ENCODE peak calls at places on chromosome 12, in seven cellular contexts. E is IMR-90, R is prostate gland, I is brain microvascular endothelial cell, V is AG10803, Z is neuronal stem cell, O is breast epithelium. Y is an unnamed sample.

GRCh38 chr12:23493690-23494101 is 455.8 kb downstream of the SOX5 start:
- DNase-seq in O (no peak), E (no peak), I (no peak), Z (no peak), R (no peak), V (no peak), Y (no peak)

GRCh38 chr12:113980537-113981337 is 14.6 kb upstream of the RBM19 start:
- DNase-seq in O (no peak), Z (peak), R (peak), I (peak), V (peak), E (peak), Y (peak)

GRCh38 chr12:78403681-78404080 is 460.9 kb upstream of the SYT1 start:
- DNase-seq in I (peak), R (no peak), Z (no peak), V (peak), E (peak), O (no peak), Y (peak)

GRCh38 chr12:109822951-109823411 is 10.2 kb downstream of the TRPV4 start:
- DNase-seq in E (no peak), Z (no peak), I (no peak), O (peak), V (no peak), R (peak), Y (no peak)

GRCh38 chr12:96070670-96071279 is 35.4 kb upstream of the LTA4H start:
- DNase-seq in Z (no peak), E (no peak), I (no peak), O (no peak), R (no peak), V (peak), Y (no peak)

GRCh38 chr12:38543151-38543550 is 226.6 kb downstream of the ALG10B start:
- DNase-seq in Z (no peak), O (no peak), I (no peak), V (no peak), R (no peak), E (no peak), Y (no peak)

GRCh38 chr12:15256760-15257159 is 35.5 kb upstream of the RERG start:
- DNase-seq in O (no peak), I (no peak), R (no peak), Z (no peak), E (peak), V (peak), Y (peak)

GRCh38 chr12:108854055-108854452 is 3.3 kb downstream of the SSH1 start:
- DNase-seq in V (peak), R (no peak), O (no peak), E (peak), Z (no peak), I (peak), Y (peak)

GRCh38 chr12:805022-805632 is 52.7 kb downstream of the WNK1 start:
- DNase-seq in I (no peak), Z (no peak), E (no peak), O (no peak), V (no peak), R (no peak), Y (no peak)

GRCh38 chr12:42216737-42217136 is 21.3 kb downstream of the YAF2 start:
- DNase-seq in O (no peak), V (no peak), E (no peak), Z (no peak), I (no peak), R (no peak), Y (no peak)

GRCh38 chr12:6347367-6348338 is 5.8 kb upstream of the TNFRSF1A start:
- DNase-seq in R (no peak), E (peak), I (no peak), Z (no peak), V (peak), O (no peak), Y (peak)

GRCh38 chr12:129084875-129085826 is 231.9 kb downstream of the GLT1D1 start:
- DNase-seq in Z (no peak), V (no peak), R (no peak), I (no peak), E (no peak), O (no peak), Y (no peak)

GRCh38 chr12:57838594-57839302 is 7.8 kb downstream of the CTDSP2 start:
- DNase-seq in Z (no peak), E (peak), R (no peak), O (no peak), V (no peak), I (no peak), Y (no peak)

GRCh38 chr12:117441751-117442150 is 80.3 kb upstream of the NOS1 start:
- DNase-seq in R (peak), V (peak), I (peak), E (no peak), O (no peak), Z (no peak), Y (peak)

GRCh38 chr12:53103860-53104305 is 597 bp downstream of the SOAT2 start:
- DNase-seq in I (no peak), V (no peak), Z (no peak), O (no peak), E (no peak), R (no peak), Y (no peak)

GRCh38 chr12:32211066-32211768 is 104.6 kb downstream of the BICD1 start:
- DNase-seq in E (no peak), R (no peak), I (no peak), O (no peak), V (no peak), Z (no peak), Y (no peak)

GRCh38 chr12:67062193-67062592 is 207.0 kb upstream of the CAND1 start:
- DNase-seq in V (no peak), Z (no peak), I (no peak), O (no peak), E (no peak), R (no peak), Y (no peak)

GRCh38 chr12:67921286-67921685 is 68.0 kb upstream of the IFNG-AS1 start:
- DNase-seq in Z (no peak), V (no peak), I (no peak), R (no peak), O (no peak), E (no peak), Y (no peak)

GRCh38 chr12:65868133-65868705 is 43.9 kb downstream of the HMGA2 start:
- DNase-seq in I (peak), V (peak), E (peak), R (no peak), O (no peak), Z (no peak), Y (no peak)

GRCh38 chr12:69623970-69624369 is 13.3 kb upstream of the LRRC10 start:
- DNase-seq in R (no peak), V (no peak), O (no peak), I (no peak), E (peak), Z (no peak), Y (no peak)

GRCh38 chr12:3205742-3206519 is 128.8 kb downstream of the TSPAN9 start:
- DNase-seq in V (no peak), R (peak), I (no peak), Z (no peak), E (peak), O (no peak), Y (no peak)

GRCh38 chr12:76236640-76237039 is 111.6 kb downstream of the BBS10 start:
- DNase-seq in R (no peak), Z (no peak), V (no peak), E (peak), I (peak), O (no peak), Y (no peak)

GRCh38 chr12:71754461-71755145 is at the start of gene RAB21:
- DNase-seq in R (peak), Z (peak), I (peak), E (peak), V (peak), O (peak), Y (peak)

GRCh38 chr12:6745751-6746525 is 7.0 kb downstream of the MLF2 start:
- DNase-seq in R (no peak), I (no peak), O (no peak), Z (no peak), E (no peak), V (no peak), Y (no peak)

GRCh38 chr12:117100851-117101673 is 1.8 kb upstream of the TESC start:
- DNase-seq in R (no peak), Z (no peak), E (no peak), V (no peak), O (no peak), I (no peak), Y (no peak)

GRCh38 chr12:123043536-123044001 is 63.1 kb downstream of the ARL6IP4 start:
- DNase-seq in Z (peak), O (peak), I (peak), E (peak), V (peak), R (peak), Y (peak)

GRCh38 chr12:4045433-4045760 is 172.2 kb upstream of the PARP11 start:
- DNase-seq in Z (no peak), I (no peak), R (no peak), V (no peak), O (no peak), E (no peak), Y (no peak)

GRCh38 chr12:67991158-67991557 is 1.9 kb downstream of the IFNG-AS1 start:
- DNase-seq in E (no peak), O (no peak), R (no peak), I (no peak), V (no peak), Z (no peak), Y (no peak)

GRCh38 chr12:78392918-78393317 is 471.7 kb upstream of the SYT1 start:
- DNase-seq in R (no peak), I (peak), E (peak), V (peak), O (no peak), Z (no peak), Y (peak)

GRCh38 chr12:643478-644292 is 19.6 kb downstream of the NINJ2 start:
- DNase-seq in E (no peak), I (no peak), O (no peak), R (no peak), V (peak), Z (no peak), Y (no peak)

GRCh38 chr12:110934093-110934852 is 13.9 kb upstream of the MYL2 start:
- DNase-seq in I (no peak), Z (no peak), E (no peak), R (no peak), V (peak), O (no peak), Y (peak)

GRCh38 chr12:106084048-106084671 is 54.6 kb downstream of the NUAK1 start:
- DNase-seq in V (peak), O (no peak), Z (peak), R (no peak), I (peak), E (peak), Y (peak)

GRCh38 chr12:6932766-6933165 is 5.0 kb downstream of the ATN1 start:
- DNase-seq in E (no peak), R (no peak), I (no peak), Z (no peak), O (no peak), V (no peak), Y (no peak)

GRCh38 chr12:93156091-93156490 is 221.6 kb upstream of the NUDT4 start:
- DNase-seq in E (no peak), R (peak), V (no peak), O (no peak), Z (no peak), I (no peak), Y (no peak)

GRCh38 chr12:58148405-58148804 is 207.0 kb downstream of the ATP23 start:
- DNase-seq in V (peak), E (peak), I (peak), R (no peak), O (no peak), Z (no peak), Y (peak)

GRCh38 chr12:954736-955135 is 5.2 kb upstream of the RAD52 start:
- DNase-seq in E (no peak), R (no peak), O (no peak), Z (no peak), V (peak), I (no peak), Y (no peak)

GRCh38 chr12:110698171-110698902 is 9.4 kb upstream of the HVCN1 start:
- DNase-seq in V (peak), O (peak), I (peak), R (peak), E (peak), Z (peak), Y (peak)

GRCh38 chr12:127381043-127381668 is 885.8 kb upstream of the TMEM132C start:
- DNase-seq in R (no peak), Z (peak), E (no peak), O (no peak), V (peak), I (no peak), Y (no peak)

GRCh38 chr12:116389990-116390655 is 112.6 kb upstream of the MED13L start:
- DNase-seq in V (peak), R (peak), O (peak), I (peak), Z (no peak), E (peak), Y (peak)

GRCh38 chr12:124872068-124872719 is 8.5 kb upstream of the SCARB1 start:
- DNase-seq in Z (no peak), E (no peak), I (no peak), V (no peak), R (no peak), O (no peak), Y (no peak)
- H3K4me3 ChIP-seq in Z (no peak), E (no peak), I (no peak), V (no peak), R (no peak), O (no peak), Y (no peak)

GRCh38 chr12:120684523-120684932 is 2.4 kb upstream of the MLEC start:
- DNase-seq in I (peak), V (peak), Z (no peak), O (no peak), R (no peak), E (peak), Y (no peak)
- H3K4me3 ChIP-seq in I (no peak), V (no peak), Z (no peak), O (no peak), R (no peak), E (no peak), Y (no peak)

GRCh38 chr12:11755311-11755930 is 105.9 kb downstream of the ETV6 start:
- DNase-seq in V (peak), E (peak), R (no peak), I (no peak), Z (no peak), O (no peak), Y (no peak)

GRCh38 chr12:11757531-11757930 is 108.1 kb downstream of the ETV6 start:
- DNase-seq in O (no peak), R (no peak), E (no peak), I (no peak), Z (no peak), V (no peak), Y (no peak)

GRCh38 chr12:11757095-11757494 is 107.6 kb downstream of the ETV6 start:
- DNase-seq in I (no peak), R (no peak), V (no peak), E (no peak), O (no peak), Z (no peak), Y (no peak)

GRCh38 chr12:11756523-11756922 is 107.0 kb downstream of the ETV6 start:
- DNase-seq in Z (no peak), E (no peak), R (no peak), V (no peak), O (no peak), I (no peak), Y (no peak)

GRCh38 chr12:11756022-11756421 is 106.5 kb downstream of the ETV6 start:
- DNase-seq in O (no peak), I (no peak), R (no peak), V (no peak), E (no peak), Z (no peak), Y (no peak)
- H3K4me3 ChIP-seq in O (no peak), I (no peak), R (no peak), V (no peak), E (no peak), Z (no peak), Y (no peak)

DNA sequence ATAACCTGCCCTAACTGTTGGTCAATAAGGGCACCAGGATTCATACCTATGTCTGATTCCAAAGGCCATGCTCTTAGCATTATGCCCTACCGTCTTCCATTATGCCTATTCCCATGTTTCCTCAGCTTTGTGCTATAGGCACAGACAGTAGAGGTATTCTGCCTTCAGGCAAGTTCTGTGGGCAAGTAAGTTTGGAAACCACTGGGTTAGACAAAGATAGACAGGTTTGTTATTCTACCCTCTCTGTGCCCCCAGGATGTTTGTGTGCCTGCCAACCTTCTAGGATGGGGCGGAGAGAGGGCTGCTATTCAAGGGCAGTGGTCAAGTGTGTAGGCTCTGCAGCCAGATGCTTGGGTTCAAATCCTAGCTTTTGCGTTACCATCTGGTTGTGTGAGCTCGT is 4.6 kb downstream of the RAPGEF3 start:
- DNase-seq in I (no peak), E (no peak), Z (no peak), R (no peak), O (no peak), V (no peak), Y (no peak)
- H3K4me3 ChIP-seq in I (no peak), E (no peak), Z (no peak), R (no peak), O (peak), V (no peak), Y (no peak)

GRCh38 chr12:131351319-131352028 is 359.4 kb upstream of the SFSWAP start:
- DNase-seq in O (no peak), V (no peak), I (no peak), Z (no peak), R (no peak), E (no peak), Y (no peak)
- H3K4me3 ChIP-seq in O (no peak), V (no peak), I (no peak), Z (no peak), R (no peak), E (no peak), Y (no peak)

GRCh38 chr12:51813931-51814310 is 34.6 kb downstream of the FIGNL2 start:
- DNase-seq in I (no peak), R (no peak), Z (no peak), V (no peak), O (no peak), E (no peak), Y (no peak)
- H3K4me3 ChIP-seq in I (peak), R (peak), Z (peak), V (peak), O (peak), E (peak), Y (peak)